ENCODE peak calls at places on chromosomes 6 and 20, in four cellular contexts. I, D, F and P are unnamed samples.

GRCh38 chr6:34053721-34054120 is 92.2 kb downstream of the GRM4 start:
- DNase-seq in F (no peak), I (no peak), D (no peak), P (no peak)

GRCh38 chr6:146337376-146337775 is 206.3 kb upstream of the RAB32 start:
- DNase-seq in I (no peak), D (no peak), F (no peak), P (no peak)

GRCh38 chr6:217048-217659 is 75.1 kb upstream of the DUSP22 start:
- DNase-seq in F (no peak), D (no peak), I (peak; percentile 42), P (peak; percentile 17)

GRCh38 chr6:146041282-146041681 is 12.4 kb downstream of the GRM1 start:
- DNase-seq in I (no peak), D (no peak), F (no peak), P (peak; percentile 68)

GRCh38 chr20:38139156-38139912 is 25.7 kb downstream of the TGM2 start:
- DNase-seq in D (no peak), I (no peak), F (no peak), P (no peak)

GRCh38 chr6:155200012-155200411 is 63.8 kb upstream of the CLDN20 start:
- DNase-seq in D (no peak), F (no peak), I (no peak), P (no peak)

GRCh38 chr6:44606506-44606905 is 219.0 kb downstream of the CDC5L start:
- DNase-seq in F (no peak), I (no peak), D (no peak), P (no peak)

GRCh38 chr20:19078448-19079373 is 133.7 kb upstream of the SLC24A3 start:
- DNase-seq in D (no peak), I (no peak), F (no peak), P (no peak)

GRCh38 chr20:38165089-38165965 is at the start of gene TGM2:
- DNase-seq in I (peak; percentile 87), D (peak; percentile 78), F (peak; percentile 87), P (peak; percentile 62)

GRCh38 chr6:32792901-32793400 is 23.9 kb downstream of the HLA-DOB start:
- DNase-seq in F (no peak), D (no peak), I (no peak), P (no peak)

GRCh38 chr20:58192567-58192966 is 35.9 kb downstream of the ANKRD60 start:
- DNase-seq in D (no peak), F (no peak), I (no peak), P (no peak)

GRCh38 chr6:168318579-168319278 is 848 bp downstream of the DACT2 start:
- DNase-seq in I (no peak), F (no peak), D (no peak), P (no peak)

GRCh38 chr6:77463881-77464867 is 883 bp upstream of the HTR1B start:
- DNase-seq in I (no peak), D (no peak), F (peak; percentile 18), P (no peak)

GRCh38 chr20:44388466-44389023 is 33.0 kb downstream of the HNF4A start:
- DNase-seq in F (peak; percentile 84), I (peak; percentile 76), D (peak; percentile 80), P (peak; percentile 89)

GRCh38 chr6:152270301-152270925 is 366.7 kb downstream of the SYNE1 start:
- DNase-seq in D (peak; percentile 34), F (peak; percentile 39), I (peak; percentile 19), P (peak; percentile 92)

GRCh38 chr6:102994866-102995265 is 1601.4 kb downstream of the GRIK2 start:
- DNase-seq in I (no peak), D (no peak), F (no peak), P (no peak)

GRCh38 chr20:25987073-25987927 is 290.6 kb upstream of the ZNF337 start:
- DNase-seq in F (peak; percentile 38), I (no peak), D (peak; percentile 6), P (peak; percentile 54)

GRCh38 chr6:5399391-5399790 is 138.1 kb downstream of the FARS2 start:
- DNase-seq in F (no peak), I (no peak), D (no peak), P (no peak)

GRCh38 chr6:21902766-21903165 is 309.2 kb downstream of the SOX4 start:
- DNase-seq in D (no peak), F (no peak), I (no peak), P (no peak)

GRCh38 chr6:158008894-158009891 is 27.5 kb downstream of the SYNJ2 start:
- DNase-seq in F (no peak), I (peak; percentile 73), D (peak; percentile 78), P (peak; percentile 94)